ENCODE peak calls at places on chromosomes 5 and 9, in five cellular contexts. D, A, W, V and F are unnamed samples.

GRCh38 chr5:173774212-173774850 is 113.8 kb upstream of the CPEB4 start:
- DNase-seq in D (no peak), A (no peak), W (no peak), V (no peak), F (no peak)

GRCh38 chr5:180352116-180352975 is 790 bp downstream of the GFPT2 start:
- DNase-seq in D (peak), A (peak), W (no peak), V (no peak), F (no peak)

GRCh38 chr5:164237531-164237930 is 732.1 kb downstream of the MAT2B start:
- DNase-seq in D (no peak), A (no peak), W (no peak), V (no peak), F (no peak)

GRCh38 chr9:133876144-133876543 is 116.0 kb downstream of the VAV2 start:
- DNase-seq in D (no peak), A (no peak), W (no peak), V (no peak), F (no peak)

GRCh38 chr5:17056056-17056690 is 120.1 kb upstream of the MYO10 start:
- DNase-seq in D (no peak), A (no peak), W (no peak), V (no peak), F (no peak)

GRCh38 chr5:133366966-133367365 is 245.4 kb downstream of the FSTL4 start:
- DNase-seq in D (no peak), A (no peak), W (no peak), V (no peak), F (no peak)

GRCh38 chr5:24294324-24294723 is 350.5 kb downstream of the CDH10 start:
- DNase-seq in D (no peak), A (no peak), W (no peak), V (no peak), F (no peak)

GRCh38 chr9:111016046-111017026 is 21.9 kb downstream of the LPAR1 start:
- DNase-seq in D (no peak), A (no peak), W (peak), V (no peak), F (no peak)

GRCh38 chr5:67206381-67207328 is 10.1 kb upstream of the CD180 start:
- DNase-seq in D (no peak), A (peak), W (peak), V (peak), F (no peak)

GRCh38 chr9:21995652-21996275 is 1.2 kb downstream of the CDKN2B-AS1 start:
- DNase-seq in D (peak), A (no peak), W (no peak), V (no peak), F (peak)

GRCh38 chr9:75461188-75461587 is 372.9 kb downstream of the OSTF1 start:
- DNase-seq in D (no peak), A (no peak), W (no peak), V (no peak), F (no peak)

GRCh38 chr5:40233268-40233667 is 446.4 kb upstream of the PTGER4 start:
- DNase-seq in D (no peak), A (no peak), W (no peak), V (no peak), F (no peak)

GRCh38 chr5:50711280-50711679 is 44.8 kb downstream of the PARP8 start:
- DNase-seq in D (peak), A (peak), W (peak), V (no peak), F (no peak)

GRCh38 chr9:113210815-113211214 is 10.3 kb downstream of the FKBP15 start:
- DNase-seq in D (peak), A (no peak), W (no peak), V (no peak), F (no peak)

GRCh38 chr9:27784999-27785713 is 211.9 kb upstream of the C9orf72 start:
- DNase-seq in D (no peak), A (no peak), W (no peak), V (no peak), F (no peak)

GRCh38 chr5:125032286-125032685 is 285.8 kb upstream of the ZNF608 start:
- DNase-seq in D (no peak), A (no peak), W (no peak), V (no peak), F (no peak)

GRCh38 chr5:92565673-92566072 is 1015.3 kb downstream of the NR2F1-AS1 start:
- DNase-seq in D (no peak), A (no peak), W (no peak), V (no peak), F (no peak)

GRCh38 chr5:38598994-38599611 is 42.7 kb upstream of the LIFR start:
- DNase-seq in D (no peak), A (no peak), W (peak), V (no peak), F (peak)

GRCh38 chr9:133584559-133585476 is 24.4 kb downstream of the FAM163B start:
- DNase-seq in D (no peak), A (no peak), W (no peak), V (no peak), F (no peak)

GRCh38 chr5:79255786-79256557 is 20.0 kb downstream of the JMY start:
- DNase-seq in D (peak), A (no peak), W (peak), V (no peak), F (peak)

GRCh38 chr5:51484326-51484725 is 101.1 kb downstream of the ISL1 start:
- DNase-seq in D (no peak), A (no peak), W (no peak), V (no peak), F (no peak)